ENCODE peak calls at places on chromosome 12, in six cellular contexts. One of them, this sample, is unnamed.
A peak's percentile ranks its signal among the peaks of the same experiment; 100 is the strongest.

GRCh38 chr12:11067514-11067913 is 5.4 kb upstream of the TAS2R46 start:
- DNase-seq in nephron progenitor cell: no peak
- DNase-seq in stromal cell of bone marrow: peak; percentile 3
- DNase-seq in HCT116: no peak
- DNase-seq in NCI-H345: peak; percentile 15
- DNase-seq in AG10803: peak; percentile 39
- DNase-seq in this sample: no peak

GRCh38 chr12:111766608-111767361 is at the start of gene ALDH2:
- DNase-seq in nephron progenitor cell: peak; percentile 91
- DNase-seq in HCT116: peak; percentile 6
- DNase-seq in NCI-H345: peak; percentile 66
- DNase-seq in AG10803: peak; percentile 40
- DNase-seq in stromal cell of bone marrow: no peak
- DNase-seq in this sample: peak; percentile 43

GRCh38 chr12:19002192-19002591 is 127.3 kb upstream of the PLEKHA5 start:
- DNase-seq in HCT116: no peak
- DNase-seq in nephron progenitor cell: no peak
- DNase-seq in NCI-H345: no peak
- DNase-seq in stromal cell of bone marrow: no peak
- DNase-seq in AG10803: peak; percentile 2
- DNase-seq in this sample: no peak

GRCh38 chr12:124761876-124762275 is 101.8 kb downstream of the SCARB1 start:
- DNase-seq in HCT116: no peak
- DNase-seq in AG10803: no peak
- DNase-seq in nephron progenitor cell: no peak
- DNase-seq in NCI-H345: no peak
- DNase-seq in stromal cell of bone marrow: no peak
- DNase-seq in this sample: no peak

GRCh38 chr12:114368685-114369084 is 37.3 kb downstream of the TBX5 start:
- DNase-seq in stromal cell of bone marrow: no peak
- DNase-seq in HCT116: no peak
- DNase-seq in nephron progenitor cell: no peak
- DNase-seq in AG10803: peak; percentile 50
- DNase-seq in NCI-H345: no peak
- DNase-seq in this sample: no peak

GRCh38 chr12:73629893-73630872 is 907.5 kb upstream of the ATXN7L3B start:
- DNase-seq in HCT116: no peak
- DNase-seq in AG10803: no peak
- DNase-seq in stromal cell of bone marrow: no peak
- DNase-seq in nephron progenitor cell: no peak
- DNase-seq in NCI-H345: no peak
- DNase-seq in this sample: no peak

GRCh38 chr12:96710127-96710745 is 196.8 kb upstream of the NEDD1 start:
- DNase-seq in AG10803: no peak
- DNase-seq in nephron progenitor cell: no peak
- DNase-seq in NCI-H345: peak; percentile 32
- DNase-seq in stromal cell of bone marrow: no peak
- DNase-seq in HCT116: no peak
- DNase-seq in this sample: peak; percentile 21

GRCh38 chr12:6533653-6534157 is 612 bp upstream of the GAPDH start:
- DNase-seq in NCI-H345: peak; percentile 94
- DNase-seq in AG10803: peak; percentile 73
- DNase-seq in HCT116: peak; percentile 76
- DNase-seq in nephron progenitor cell: peak; percentile 76
- DNase-seq in stromal cell of bone marrow: peak; percentile 68
- DNase-seq in this sample: peak; percentile 80

GRCh38 chr12:53604581-53604980 is 21.6 kb downstream of the ATF7 start:
- DNase-seq in stromal cell of bone marrow: no peak
- DNase-seq in NCI-H345: no peak
- DNase-seq in AG10803: no peak
- DNase-seq in nephron progenitor cell: no peak
- DNase-seq in HCT116: no peak
- DNase-seq in this sample: no peak

GRCh38 chr12:77830502-77830901 is at the start of gene NAV3:
- DNase-seq in NCI-H345: no peak
- DNase-seq in stromal cell of bone marrow: no peak
- DNase-seq in HCT116: no peak
- DNase-seq in nephron progenitor cell: no peak
- DNase-seq in AG10803: peak; percentile 36
- DNase-seq in this sample: no peak

GRCh38 chr12:119036878-119037493 is 55.6 kb downstream of the SRRM4 start:
- DNase-seq in HCT116: no peak
- DNase-seq in AG10803: peak; percentile 16
- DNase-seq in nephron progenitor cell: peak; percentile 64
- DNase-seq in NCI-H345: no peak
- DNase-seq in stromal cell of bone marrow: no peak
- DNase-seq in this sample: peak; percentile 17

GRCh38 chr12:31928246-31929139 is 30.7 kb upstream of the RESF1 start:
- DNase-seq in stromal cell of bone marrow: no peak
- DNase-seq in NCI-H345: no peak
- DNase-seq in AG10803: no peak
- DNase-seq in HCT116: no peak
- DNase-seq in nephron progenitor cell: no peak
- DNase-seq in this sample: no peak

GRCh38 chr12:24015771-24016170 is 66.3 kb upstream of the SOX5 start:
- DNase-seq in stromal cell of bone marrow: no peak
- DNase-seq in nephron progenitor cell: no peak
- DNase-seq in NCI-H345: no peak
- DNase-seq in HCT116: no peak
- DNase-seq in AG10803: no peak
- DNase-seq in this sample: no peak

GRCh38 chr12:109533487-109533740 is 39.9 kb downstream of the MMAB start:
- DNase-seq in HCT116: no peak
- DNase-seq in nephron progenitor cell: no peak
- DNase-seq in AG10803: no peak
- DNase-seq in stromal cell of bone marrow: no peak
- DNase-seq in NCI-H345: no peak
- DNase-seq in this sample: no peak

GRCh38 chr12:65163755-65164154 is 5.6 kb upstream of the LEMD3 start:
- DNase-seq in stromal cell of bone marrow: no peak
- DNase-seq in nephron progenitor cell: no peak
- DNase-seq in NCI-H345: no peak
- DNase-seq in HCT116: no peak
- DNase-seq in AG10803: no peak
- DNase-seq in this sample: no peak

GRCh38 chr12:129750426-129750825 is 153.4 kb downstream of the TMEM132D start:
- DNase-seq in NCI-H345: no peak
- DNase-seq in nephron progenitor cell: no peak
- DNase-seq in AG10803: no peak
- DNase-seq in HCT116: no peak
- DNase-seq in stromal cell of bone marrow: no peak
- DNase-seq in this sample: no peak

GRCh38 chr12:88865537-88865936 is 285.3 kb upstream of the KITLG start:
- DNase-seq in AG10803: no peak
- DNase-seq in stromal cell of bone marrow: no peak
- DNase-seq in NCI-H345: no peak
- DNase-seq in nephron progenitor cell: no peak
- DNase-seq in HCT116: no peak
- DNase-seq in this sample: no peak

GRCh38 chr12:65670775-65671174 is 153.5 kb upstream of the HMGA2 start:
- DNase-seq in NCI-H345: no peak
- DNase-seq in AG10803: peak; percentile 29
- DNase-seq in stromal cell of bone marrow: no peak
- DNase-seq in HCT116: no peak
- DNase-seq in nephron progenitor cell: no peak
- DNase-seq in this sample: no peak

GRCh38 chr12:63930971-63931370 is 86.5 kb downstream of the SRGAP1 start:
- DNase-seq in nephron progenitor cell: no peak
- DNase-seq in stromal cell of bone marrow: peak; percentile 58
- DNase-seq in HCT116: no peak
- DNase-seq in AG10803: peak; percentile 88
- DNase-seq in NCI-H345: no peak
- DNase-seq in this sample: no peak